ENCODE peak calls at places on chromosomes 3 and 15, in eight cellular contexts. U is GM23338, L is tibial artery, A is stomach, G is left ventricle myocardium inferior, Y is cardiac muscle cell, N is osteoblast, R is IMR-90. J is an unnamed sample. For H3K4me1, the result is how much of the 10 kb centered on the place peaks cover.

GRCh38 chr3:108461641-108462040 is 48.8 kb downstream of the MYH15 start:
- DNase-seq in U (no peak), L (no peak), A (no peak), G (no peak), Y (no peak), N (no peak), R (peak), J (no peak)

GRCh38 chr15:52819253-52819652 is 29.1 kb upstream of the ONECUT1 start:
- DNase-seq in U (no peak), L (no peak), A (no peak), G (no peak), Y (no peak), N (no peak), R (no peak), J (no peak)

GRCh38 chr15:56286213-56286612 is 42.5 kb upstream of the RFX7 start:
- DNase-seq in U (peak), L (no peak), A (no peak), G (no peak), Y (no peak), N (no peak), R (no peak), J (no peak)

GRCh38 chr3:150105886-150106612 is 135.4 kb upstream of the PFN2 start:
- DNase-seq in U (no peak), L (no peak), A (no peak), G (no peak), Y (no peak), N (no peak), R (no peak), J (no peak)

GRCh38 chr15:33048255-33048654 is 146.3 kb downstream of the FMN1 start:
- DNase-seq in U (peak), L (no peak), A (no peak), G (no peak), Y (no peak), N (no peak), R (no peak), J (no peak)

GRCh38 chr3:48130321-48130881 is 57.8 kb downstream of the CDC25A start:
- DNase-seq in U (no peak), L (peak), A (peak), G (peak), Y (no peak), N (peak), R (peak), J (no peak)

GRCh38 chr3:141998674-141999290 is 122.3 kb downstream of the ATP1B3 start:
- DNase-seq in U (no peak), L (no peak), A (no peak), G (no peak), Y (peak), N (peak), R (peak), J (no peak)

GRCh38 chr3:141387446-141388030 is 19.2 kb downstream of the ZBTB38 start:
- DNase-seq in U (no peak), L (no peak), A (no peak), G (no peak), Y (no peak), N (no peak), R (no peak), J (no peak)

GRCh38 chr3:128432898-128433629 is 33.6 kb downstream of the DNAJB8 start:
- DNase-seq in U (peak), L (no peak), A (no peak), G (no peak), Y (peak), N (no peak), R (no peak), J (no peak)

GRCh38 chr3:156030735-156031134 is 89.6 kb upstream of the KCNAB1 start:
- DNase-seq in U (no peak), L (no peak), A (no peak), G (no peak), Y (no peak), N (no peak), R (no peak), J (no peak)

GRCh38 chr3:195914648-195915473 is 6.5 kb upstream of the TNK2 start:
- DNase-seq in U (peak), L (peak), A (peak), G (peak), Y (peak), N (peak), R (peak), J (peak)

GRCh38 chr3:52844290-52844985 is 9.6 kb upstream of the MUSTN1 start:
- DNase-seq in U (no peak), L (peak), A (no peak), G (no peak), Y (no peak), N (no peak), R (no peak), J (no peak)

GRCh38 chr15:79164465-79164864 is 73.9 kb upstream of the RASGRF1 start:
- DNase-seq in U (no peak), L (no peak), A (no peak), G (no peak), Y (no peak), N (no peak), R (no peak), J (no peak)

GRCh38 chr3:194023501-194024280 is 112.3 kb upstream of the HES1 start:
- DNase-seq in U (no peak), L (no peak), A (no peak), G (no peak), Y (no peak), N (no peak), R (no peak), J (no peak)

GRCh38 chr3:78868570-78868969 is 899.2 kb downstream of the ROBO1 start:
- DNase-seq in U (no peak), L (no peak), A (no peak), G (no peak), Y (no peak), N (no peak), R (no peak), J (no peak)

GRCh38 chr3:168417016-168417415 is 321.3 kb upstream of the GOLIM4 start:
- DNase-seq in U (no peak), L (no peak), A (no peak), G (no peak), Y (no peak), N (no peak), R (no peak), J (no peak)

GRCh38 chr15:73150831-73151230 is 98.6 kb downstream of the NEO1 start:
- DNase-seq in U (no peak), L (no peak), A (no peak), G (no peak), Y (no peak), N (no peak), R (no peak), J (no peak)

DNA sequence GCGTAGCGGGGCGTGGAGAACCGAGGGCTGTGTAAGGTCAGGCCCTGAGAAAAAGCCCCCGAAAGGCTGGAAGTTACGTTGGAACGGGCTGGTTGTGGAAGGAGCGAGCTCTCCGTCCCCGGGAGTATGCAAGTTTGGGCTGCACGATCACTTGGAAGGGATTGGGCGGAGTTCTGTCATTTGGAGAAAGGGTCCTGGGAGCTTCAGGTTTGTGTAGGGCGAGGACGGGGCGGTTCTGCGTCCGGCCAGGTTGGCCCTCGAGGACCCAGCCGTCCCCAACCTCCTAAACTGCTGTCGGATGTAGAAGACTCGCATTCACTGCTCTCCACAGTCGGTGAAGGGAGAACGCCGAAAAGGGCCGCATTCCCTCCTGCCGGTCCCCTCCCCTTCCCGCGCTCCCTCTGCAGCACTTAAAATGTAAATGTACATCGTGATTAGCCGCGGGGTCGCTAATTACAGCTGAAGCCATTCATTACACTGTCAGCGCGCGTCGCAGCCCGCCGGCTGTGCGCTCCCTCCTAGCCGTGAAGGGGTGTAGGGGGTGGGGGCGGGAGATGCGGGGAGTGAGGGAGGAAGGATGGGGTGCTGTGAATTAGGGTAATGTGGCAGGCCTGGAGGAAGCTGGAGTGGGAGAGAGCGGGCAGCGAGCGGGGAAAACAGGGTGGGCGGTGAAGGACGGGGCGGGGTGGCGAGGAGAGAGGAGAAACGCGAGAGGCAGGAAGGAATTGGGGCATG is 2.5 kb upstream of the RPP25 start:
- DNase-seq in U (peak), L (no peak), A (no peak), G (no peak), Y (no peak), N (peak), R (no peak), J (no peak)
- H3K27ac ChIP-seq in U (no peak), L (peak), A (peak), G (peak), Y (no peak), N (no peak), R (no peak), J (no peak)

GRCh38 chr15:76338555-76339301 is 2.2 kb downstream of the ISL2 start:
- DNase-seq in U (no peak), L (no peak), A (no peak), G (no peak), Y (no peak), N (peak), R (no peak), J (no peak)
- H3K4me1 ChIP-seq in U (under half), L (half or more), A (half or more), G (half or more), Y (under half), N (under half), R (under half), J (under half)

GRCh38 chr15:74821091-74821789 is 5.2 kb upstream of the CPLX3 start:
- DNase-seq in U (peak), L (no peak), A (no peak), G (no peak), Y (peak), N (no peak), R (no peak), J (no peak)
- H3K27ac ChIP-seq in U (no peak), L (no peak), A (no peak), G (no peak), Y (no peak), N (no peak), R (no peak), J (no peak)

GRCh38 chr15:98949624-98950023 is 58.0 kb downstream of the PGPEP1L start:
- DNase-seq in U (no peak), L (no peak), A (no peak), G (no peak), Y (no peak), N (no peak), R (no peak), J (no peak)
- H3K4me1 ChIP-seq in U (under half), L (half or more), A (under half), G (half or more), Y (under half), N (under half), R (under half), J (under half)

GRCh38 chr3:185767324-185767688 is 57.5 kb downstream of the IGF2BP2 start:
- DNase-seq in U (no peak), L (no peak), A (no peak), G (no peak), Y (no peak), N (no peak), R (no peak), J (no peak)

GRCh38 chr3:185770071-185770470 is 54.8 kb downstream of the IGF2BP2 start:
- DNase-seq in U (no peak), L (no peak), A (no peak), G (no peak), Y (no peak), N (no peak), R (no peak), J (no peak)

GRCh38 chr3:185764168-185764988 is 60.5 kb downstream of the IGF2BP2 start:
- DNase-seq in U (no peak), L (no peak), A (no peak), G (no peak), Y (no peak), N (no peak), R (peak), J (no peak)

GRCh38 chr3:185763347-185764010 is 61.4 kb downstream of the IGF2BP2 start:
- DNase-seq in U (no peak), L (no peak), A (no peak), G (no peak), Y (no peak), N (no peak), R (peak), J (no peak)

GRCh38 chr3:185766645-185767323 is 58.1 kb downstream of the IGF2BP2 start:
- DNase-seq in U (no peak), L (no peak), A (no peak), G (no peak), Y (no peak), N (no peak), R (peak), J (no peak)
- H3K27ac ChIP-seq in U (no peak), L (no peak), A (no peak), G (no peak), Y (peak), N (no peak), R (no peak), J (no peak)

DNA sequence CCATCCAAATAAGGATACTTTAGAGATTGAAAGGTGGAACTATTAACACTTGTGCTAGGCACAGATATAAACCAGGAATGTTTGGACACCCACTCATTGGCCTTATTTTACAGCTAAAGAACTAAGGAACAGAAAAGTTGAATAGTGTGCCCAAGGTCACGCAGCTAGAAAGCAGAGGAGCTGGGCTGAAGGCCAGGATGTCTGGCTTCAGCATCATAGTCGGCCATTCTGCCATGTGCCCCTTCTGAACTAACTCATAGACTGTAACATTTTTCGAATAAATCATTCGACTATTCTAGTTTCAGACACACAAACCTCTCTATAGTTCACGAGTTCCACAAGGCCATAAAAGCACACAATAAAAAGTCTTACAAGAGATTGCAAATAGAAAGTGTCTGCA is 71.1 kb downstream of the SUMF1 start:
- DNase-seq in U (no peak), L (no peak), A (no peak), G (no peak), Y (no peak), N (no peak), R (no peak), J (no peak)
- H3K4me1 ChIP-seq in U (under half), L (under half), A (under half), G (under half), Y (under half), N (under half), R (under half), J (under half)

GRCh38 chr3:129793356-129793755 is 100.2 kb downstream of the TMCC1 start:
- DNase-seq in U (no peak), L (no peak), A (no peak), G (no peak), Y (no peak), N (no peak), R (no peak), J (no peak)
- H3K27ac ChIP-seq in U (no peak), L (no peak), A (no peak), G (peak), Y (no peak), N (no peak), R (no peak), J (no peak)

DNA sequence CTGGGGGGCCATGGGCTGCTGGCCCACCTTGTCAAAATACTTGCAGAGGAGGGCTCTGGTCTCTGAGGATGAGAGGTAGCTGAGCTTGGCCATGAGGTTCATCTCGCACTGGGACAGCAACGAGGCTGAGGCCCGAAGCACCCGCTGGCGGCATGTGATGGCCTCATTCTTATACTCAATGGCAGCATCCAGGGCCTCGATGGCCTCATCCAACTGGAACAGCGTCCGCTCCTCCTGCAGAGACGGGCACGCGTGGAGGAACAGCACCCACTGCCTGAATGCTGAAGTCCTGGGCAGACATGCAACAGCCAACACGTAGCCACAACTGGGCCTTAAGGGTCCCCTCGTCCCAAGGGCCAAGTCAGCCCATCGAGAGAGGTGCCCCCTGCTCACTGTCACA is 25.0 kb downstream of the KIF7 start:
- DNase-seq in U (no peak), L (no peak), A (peak), G (no peak), Y (no peak), N (peak), R (no peak), J (no peak)
- H3K4me1 ChIP-seq in U (under half), L (under half), A (under half), G (under half), Y (under half), N (under half), R (under half), J (under half)

DNA sequence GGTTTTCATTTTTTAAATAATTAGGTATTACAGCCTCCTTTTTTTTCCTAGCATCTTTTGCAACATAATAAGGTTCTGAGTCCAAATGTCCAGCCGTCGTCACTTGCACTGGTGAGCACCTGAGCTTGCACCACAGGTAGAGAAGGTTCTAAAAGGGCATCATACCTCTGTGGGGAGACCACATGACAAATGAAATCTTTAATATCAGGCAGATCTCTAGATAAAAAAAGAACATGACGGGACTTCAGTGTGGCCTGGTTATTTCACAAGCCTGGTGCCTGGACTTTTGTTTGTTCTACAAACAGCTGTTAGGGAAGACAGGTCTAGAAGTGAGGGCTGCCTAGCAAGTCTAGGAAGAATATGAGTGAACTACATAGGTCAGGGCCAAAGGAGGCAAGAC is 3.6 kb downstream of the ZBED2 start:
- DNase-seq in U (no peak), L (no peak), A (no peak), G (no peak), Y (no peak), N (peak), R (peak), J (no peak)
- H3K27ac ChIP-seq in U (no peak), L (no peak), A (no peak), G (no peak), Y (no peak), N (no peak), R (peak), J (no peak)